ENCODE peak calls at places on chromosomes 5 and 9, in ten cellular contexts. F is HCT116; P is NCI-H69; K is activated naive CD4-positive, alpha-beta T cell treated with anti-CD3 and anti-CD28 coated beads, Interleukin-2, amount 50 U/mL, for 16 hours; N is epithelial cell of proximal tubule; E is germinal center; L is GM12892; W is H9; M is left lung; X is HEK293T. Z is an unnamed sample.

GRCh38 chr9:116959775-116960174 is 272.7 kb downstream of the TRIM32 start:
- DNase-seq in P (peak; percentile 88), W (peak; percentile 38), E (no peak), F (no peak), M (no peak), L (no peak), K (no peak), X (peak; percentile 11), N (no peak), Z (no peak)

GRCh38 chr5:36788365-36788764 is 88.2 kb upstream of the NIPBL start:
- DNase-seq in F (no peak), E (no peak), N (no peak), M (no peak), L (no peak), P (no peak), W (no peak), K (no peak), X (no peak), Z (no peak)

GRCh38 chr9:115276621-115277020 is 158.7 kb upstream of the TNC start:
- DNase-seq in K (no peak), N (no peak), F (no peak), P (no peak), W (no peak), M (no peak), X (no peak), E (no peak), L (no peak), Z (no peak)

GRCh38 chr5:126680215-126680817 is 79.6 kb downstream of the PHAX start:
- DNase-seq in X (no peak), P (peak; percentile 99), L (no peak), M (no peak), K (no peak), N (no peak), E (no peak), W (peak; percentile 77), F (no peak), Z (no peak)

GRCh38 chr9:16671591-16672137 is 198.8 kb downstream of the BNC2 start:
- DNase-seq in K (no peak), E (no peak), P (peak; percentile 99), N (peak; percentile 93), F (no peak), W (no peak), L (no peak), X (no peak), M (no peak), Z (no peak)

GRCh38 chr9:131923766-131924165 is 155.9 kb downstream of the MED27 start:
- DNase-seq in P (no peak), M (no peak), E (no peak), K (no peak), W (no peak), L (no peak), N (no peak), F (no peak), X (no peak), Z (no peak)

GRCh38 chr5:152288499-152288898 is 116.6 kb downstream of the NMUR2 start:
- DNase-seq in P (no peak), F (no peak), K (no peak), W (no peak), M (no peak), X (no peak), N (no peak), E (no peak), L (no peak), Z (no peak)

GRCh38 chr9:129596541-129597328 is 24.2 kb downstream of the C9orf50 start:
- DNase-seq in W (peak; percentile 87), X (no peak), P (no peak), N (no peak), K (no peak), F (peak; percentile 88), L (no peak), E (no peak), M (no peak), Z (no peak)

GRCh38 chr9:69758001-69758730 is 1.6 kb downstream of the PTAR1 start:
- DNase-seq in M (no peak), P (peak; percentile 64), K (no peak), E (no peak), W (no peak), N (no peak), X (no peak), F (no peak), L (no peak), Z (no peak)

GRCh38 chr9:132639322-132639721 is 30.5 kb downstream of the DDX31 start:
- DNase-seq in F (no peak), N (no peak), L (no peak), M (no peak), E (no peak), P (peak; percentile 19), X (no peak), K (no peak), W (no peak), Z (no peak)

GRCh38 chr5:44441460-44441859 is 52.2 kb upstream of the FGF10 start:
- DNase-seq in K (no peak), E (no peak), N (no peak), W (no peak), F (no peak), P (no peak), L (no peak), M (no peak), X (no peak), Z (no peak)

GRCh38 chr5:123444016-123444415 is 20.8 kb upstream of the CEP120 start:
- DNase-seq in F (no peak), E (no peak), M (no peak), L (no peak), W (no peak), X (no peak), K (no peak), N (no peak), P (peak; percentile 50), Z (no peak)

GRCh38 chr9:96599298-96599697 is 20.3 kb downstream of the CDC14B start:
- DNase-seq in F (no peak), M (no peak), E (no peak), L (no peak), K (no peak), N (no peak), P (no peak), W (no peak), X (no peak), Z (no peak)

GRCh38 chr5:66814146-66814991 is 218.2 kb downstream of the MAST4 start:
- DNase-seq in K (peak; percentile 29), M (no peak), X (peak; percentile 57), F (peak; percentile 28), N (no peak), W (no peak), E (peak; percentile 48), P (peak; percentile 79), L (peak; percentile 9), Z (peak; percentile 7)

GRCh38 chr9:108612510-108612909 is 243.3 kb downstream of the ACTL7B start:
- DNase-seq in F (no peak), X (no peak), W (no peak), K (no peak), N (no peak), E (no peak), M (no peak), L (no peak), P (no peak), Z (no peak)

GRCh38 chr5:170963521-170963920 is 101.7 kb downstream of the RANBP17 start:
- DNase-seq in W (no peak), M (no peak), K (no peak), E (no peak), X (no peak), N (no peak), P (peak; percentile 34), F (no peak), L (no peak), Z (no peak)

GRCh38 chr5:180804129-180804601 is 1.6 kb upstream of the MGAT1 start:
- DNase-seq in E (no peak), W (no peak), L (no peak), K (no peak), N (no peak), F (no peak), M (peak; percentile 76), P (no peak), X (no peak), Z (no peak)

GRCh38 chr5:170633235-170634041 is 129.6 kb downstream of the KCNIP1 start:
- DNase-seq in N (peak; percentile 32), P (peak; percentile 78), F (peak; percentile 50), L (no peak), M (no peak), K (no peak), X (peak; percentile 93), W (peak; percentile 78), E (no peak), Z (no peak)

GRCh38 chr9:75855509-75855908 is 35.0 kb upstream of the PCSK5 start:
- DNase-seq in K (no peak), P (peak; percentile 29), X (peak; percentile 29), W (no peak), N (no peak), L (no peak), M (no peak), F (peak; percentile 18), E (no peak), Z (no peak)

GRCh38 chr9:92726348-92726747 is 38.3 kb downstream of the BICD2 start:
- DNase-seq in P (no peak), N (no peak), X (no peak), K (no peak), F (no peak), W (no peak), L (no peak), M (no peak), E (no peak), Z (no peak)

Z was measured in GM18507.